ENCODE peak calls at places on chromosome 2, in eight cellular contexts. I, B, R, H, T, P, Y and C are unnamed samples.

GRCh38 chr2:141392517-141393213 is 738.2 kb downstream of the LRP1B start:
- DNase-seq in I (no peak), T (no peak), H (no peak), Y (no peak), P (no peak), B (no peak), R (no peak), C (no peak)

GRCh38 chr2:71747573-71747972 is 294.2 kb downstream of the DYSF start:
- DNase-seq in B (no peak), T (no peak), H (peak), Y (no peak), I (no peak), P (no peak), R (no peak), C (no peak)

GRCh38 chr2:240275386-240275785 is 134.9 kb upstream of the OTOS start:
- DNase-seq in B (no peak), I (no peak), T (no peak), H (no peak), Y (no peak), P (no peak), R (no peak), C (no peak)

GRCh38 chr2:18749912-18750526 is 160.7 kb upstream of the NT5C1B start:
- DNase-seq in I (peak), P (no peak), R (peak), H (peak), T (peak), Y (peak), B (peak), C (peak)

GRCh38 chr2:203583696-203584095 is 48.6 kb upstream of the RAPH1 start:
- DNase-seq in P (no peak), I (no peak), T (no peak), Y (no peak), R (no peak), B (no peak), H (peak), C (peak)

GRCh38 chr2:8303322-8303832 is 378.5 kb upstream of the ID2 start:
- DNase-seq in B (no peak), I (peak), Y (no peak), H (no peak), P (peak), T (peak), R (peak), C (no peak)

GRCh38 chr2:201913197-201913596 is 106.9 kb downstream of the CDK15 start:
- DNase-seq in H (no peak), R (no peak), Y (no peak), P (no peak), B (no peak), T (no peak), I (no peak), C (no peak)

GRCh38 chr2:45748239-45748638 is 96.8 kb downstream of the PRKCE start:
- DNase-seq in T (no peak), B (no peak), Y (no peak), H (no peak), I (no peak), P (no peak), R (no peak), C (no peak)

GRCh38 chr2:128311755-128312341 is 6.8 kb downstream of the HS6ST1 start:
- DNase-seq in Y (no peak), T (no peak), B (no peak), H (no peak), P (peak), I (no peak), R (no peak), C (no peak)

GRCh38 chr2:72961036-72961720 is 43.9 kb downstream of the EMX1 start:
- DNase-seq in I (no peak), P (no peak), T (no peak), H (no peak), R (no peak), Y (no peak), B (no peak), C (no peak)

GRCh38 chr2:12652723-12653122 is 64.0 kb upstream of the TRIB2 start:
- DNase-seq in I (peak), Y (no peak), P (no peak), B (no peak), T (no peak), R (no peak), H (no peak), C (no peak)

GRCh38 chr2:53438056-53438455 is 329.5 kb upstream of the CHAC2 start:
- DNase-seq in B (no peak), H (no peak), P (no peak), T (no peak), R (no peak), Y (no peak), I (no peak), C (no peak)

GRCh38 chr2:129911363-129912065 is 68.0 kb upstream of the RAB6C start:
- DNase-seq in T (no peak), P (no peak), R (no peak), I (no peak), B (no peak), H (no peak), Y (no peak), C (no peak)

GRCh38 chr2:189408294-189408693 is 33.0 kb upstream of the WDR75 start:
- DNase-seq in T (no peak), P (no peak), B (no peak), I (no peak), Y (no peak), H (no peak), R (no peak), C (no peak)

GRCh38 chr2:127737892-127738291 is 36.6 kb downstream of the SFT2D3 start:
- DNase-seq in T (no peak), I (no peak), R (no peak), H (no peak), P (no peak), B (no peak), Y (no peak), C (no peak)